ENCODE peak calls at places on chromosomes 4 and X, in seven cellular contexts. One of them, this sample, is unnamed.

GRCh38 chrX:14913241-14913640 is 40.0 kb downstream of the MOSPD2 start:
- DNase-seq in A549: no peak
- DNase-seq in Panc1: no peak
- DNase-seq in mucosa of descending colon: no peak
- DNase-seq in suprapubic skin: no peak
- DNase-seq in heart left ventricle: no peak
- DNase-seq in breast epithelium: peak
- DNase-seq in this sample: no peak

GRCh38 chr4:83691998-83692397 is 156.1 kb downstream of the GPAT3 start:
- DNase-seq in heart left ventricle: no peak
- DNase-seq in mucosa of descending colon: no peak
- DNase-seq in suprapubic skin: no peak
- DNase-seq in Panc1: no peak
- DNase-seq in A549: no peak
- DNase-seq in breast epithelium: no peak
- DNase-seq in this sample: no peak

GRCh38 chr4:55959655-55960054 is 10.9 kb downstream of the CEP135 start:
- DNase-seq in heart left ventricle: no peak
- DNase-seq in mucosa of descending colon: no peak
- DNase-seq in breast epithelium: no peak
- DNase-seq in A549: no peak
- DNase-seq in Panc1: no peak
- DNase-seq in suprapubic skin: no peak
- DNase-seq in this sample: no peak

GRCh38 chr4:120801171-120801758 is 121.3 kb downstream of the PRDM5 start:
- DNase-seq in heart left ventricle: peak
- DNase-seq in A549: no peak
- DNase-seq in Panc1: no peak
- DNase-seq in suprapubic skin: no peak
- DNase-seq in breast epithelium: no peak
- DNase-seq in mucosa of descending colon: no peak
- DNase-seq in this sample: no peak

GRCh38 chrX:39022106-39022505 is 220.8 kb downstream of the MID1IP1 start:
- DNase-seq in breast epithelium: no peak
- DNase-seq in A549: no peak
- DNase-seq in suprapubic skin: no peak
- DNase-seq in mucosa of descending colon: no peak
- DNase-seq in heart left ventricle: no peak
- DNase-seq in Panc1: no peak
- DNase-seq in this sample: no peak

GRCh38 chr4:95243892-95244291 is 304.9 kb downstream of the UNC5C start:
- DNase-seq in mucosa of descending colon: no peak
- DNase-seq in Panc1: no peak
- DNase-seq in suprapubic skin: no peak
- DNase-seq in heart left ventricle: no peak
- DNase-seq in breast epithelium: no peak
- DNase-seq in A549: no peak
- DNase-seq in this sample: no peak

GRCh38 chrX:144681501-144681900 is 565.8 kb upstream of the SPANXN1 start:
- DNase-seq in heart left ventricle: no peak
- DNase-seq in A549: no peak
- DNase-seq in suprapubic skin: no peak
- DNase-seq in Panc1: no peak
- DNase-seq in mucosa of descending colon: no peak
- DNase-seq in breast epithelium: no peak
- DNase-seq in this sample: no peak

GRCh38 chr4:94038195-94038594 is 169.5 kb upstream of the SMARCAD1 start:
- DNase-seq in Panc1: no peak
- DNase-seq in breast epithelium: no peak
- DNase-seq in A549: no peak
- DNase-seq in suprapubic skin: no peak
- DNase-seq in heart left ventricle: no peak
- DNase-seq in mucosa of descending colon: no peak
- DNase-seq in this sample: no peak

GRCh38 chr4:148445071-148445902 is 3.1 kb upstream of the NR3C2 start:
- DNase-seq in heart left ventricle: peak
- DNase-seq in Panc1: no peak
- DNase-seq in breast epithelium: peak
- DNase-seq in A549: no peak
- DNase-seq in mucosa of descending colon: peak
- DNase-seq in suprapubic skin: peak
- DNase-seq in this sample: no peak

GRCh38 chr4:16457944-16458343 is 231.7 kb upstream of the TAPT1 start:
- DNase-seq in A549: no peak
- DNase-seq in heart left ventricle: no peak
- DNase-seq in Panc1: no peak
- DNase-seq in suprapubic skin: no peak
- DNase-seq in mucosa of descending colon: no peak
- DNase-seq in breast epithelium: no peak
- DNase-seq in this sample: no peak

GRCh38 chrX:130295519-130296314 is 27.0 kb upstream of the ZNF280C start:
- DNase-seq in suprapubic skin: no peak
- DNase-seq in Panc1: no peak
- DNase-seq in A549: no peak
- DNase-seq in heart left ventricle: no peak
- DNase-seq in breast epithelium: no peak
- DNase-seq in mucosa of descending colon: no peak
- DNase-seq in this sample: no peak

GRCh38 chr4:52377563-52377962 is 281.5 kb downstream of the USP46 start:
- DNase-seq in Panc1: no peak
- DNase-seq in breast epithelium: no peak
- DNase-seq in heart left ventricle: no peak
- DNase-seq in A549: no peak
- DNase-seq in mucosa of descending colon: no peak
- DNase-seq in suprapubic skin: no peak
- DNase-seq in this sample: no peak

GRCh38 chrX:9681011-9681410 is 84.6 kb downstream of the GPR143 start:
- DNase-seq in breast epithelium: no peak
- DNase-seq in Panc1: no peak
- DNase-seq in heart left ventricle: no peak
- DNase-seq in A549: no peak
- DNase-seq in mucosa of descending colon: no peak
- DNase-seq in suprapubic skin: no peak
- DNase-seq in this sample: no peak

GRCh38 chr4:3255611-3256186 is 6.7 kb downstream of the MSANTD1 start:
- DNase-seq in suprapubic skin: peak
- DNase-seq in Panc1: no peak
- DNase-seq in heart left ventricle: peak
- DNase-seq in mucosa of descending colon: no peak
- DNase-seq in A549: no peak
- DNase-seq in breast epithelium: no peak
- DNase-seq in this sample: no peak

GRCh38 chr4:169152104-169152503 is 118.7 kb downstream of the SH3RF1 start:
- DNase-seq in A549: no peak
- DNase-seq in mucosa of descending colon: no peak
- DNase-seq in Panc1: no peak
- DNase-seq in heart left ventricle: no peak
- DNase-seq in breast epithelium: no peak
- DNase-seq in suprapubic skin: no peak
- DNase-seq in this sample: no peak

GRCh38 chr4:169151671-169152070 is 119.1 kb downstream of the SH3RF1 start:
- DNase-seq in breast epithelium: no peak
- DNase-seq in heart left ventricle: no peak
- DNase-seq in Panc1: no peak
- DNase-seq in A549: no peak
- DNase-seq in mucosa of descending colon: no peak
- DNase-seq in suprapubic skin: no peak
- DNase-seq in this sample: no peak

GRCh38 chr4:169153451-169153850 is 117.3 kb downstream of the SH3RF1 start:
- DNase-seq in heart left ventricle: no peak
- DNase-seq in breast epithelium: no peak
- DNase-seq in suprapubic skin: no peak
- DNase-seq in A549: no peak
- DNase-seq in mucosa of descending colon: no peak
- DNase-seq in Panc1: no peak
- DNase-seq in this sample: no peak

GRCh38 chr4:169150806-169151205 is 120.0 kb downstream of the SH3RF1 start:
- DNase-seq in heart left ventricle: no peak
- DNase-seq in Panc1: no peak
- DNase-seq in suprapubic skin: no peak
- DNase-seq in breast epithelium: no peak
- DNase-seq in mucosa of descending colon: no peak
- DNase-seq in A549: no peak
- DNase-seq in this sample: no peak

DNA sequence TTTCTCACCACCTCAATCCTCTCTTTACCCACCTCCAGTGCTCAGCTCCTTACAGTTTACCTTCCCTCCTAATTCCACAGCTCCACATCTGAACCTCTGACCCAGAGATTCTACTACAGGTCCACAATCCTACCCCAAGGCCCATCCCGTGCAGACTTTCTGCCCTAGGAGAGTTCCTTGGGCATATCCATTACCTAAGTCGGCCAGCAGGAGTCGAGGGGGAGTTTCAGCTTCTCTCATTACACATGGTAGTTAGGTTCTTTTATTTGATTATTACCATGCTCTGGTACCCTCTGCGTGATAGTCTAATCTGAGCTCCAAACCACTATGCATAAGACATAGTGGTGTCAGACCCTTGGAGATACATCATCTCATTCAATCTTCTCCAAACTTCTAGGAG is 117.9 kb downstream of the SH3RF1 start:
- DNase-seq in mucosa of descending colon: no peak
- DNase-seq in suprapubic skin: no peak
- DNase-seq in breast epithelium: no peak
- DNase-seq in heart left ventricle: no peak
- DNase-seq in A549: no peak
- DNase-seq in Panc1: no peak
- DNase-seq in this sample: no peak
- TF ChIP-seq CTCF in mucosa of descending colon: no peak
- TF ChIP-seq CTCF in suprapubic skin: no peak
- TF ChIP-seq CTCF in breast epithelium: no peak
- TF ChIP-seq CTCF in heart left ventricle: no peak
- TF ChIP-seq CTCF in A549: no peak
- TF ChIP-seq CTCF in Panc1: peak
- TF ChIP-seq CTCF in this sample: no peak

GRCh38 chrX:12505127-12505526 is 286.1 kb upstream of the PRPS2 start:
- DNase-seq in Panc1: no peak
- DNase-seq in heart left ventricle: no peak
- DNase-seq in breast epithelium: no peak
- DNase-seq in mucosa of descending colon: no peak
- DNase-seq in suprapubic skin: no peak
- DNase-seq in A549: no peak
- DNase-seq in this sample: no peak
- TF ChIP-seq CTCF in Panc1: no peak
- TF ChIP-seq CTCF in heart left ventricle: no peak
- TF ChIP-seq CTCF in breast epithelium: no peak
- TF ChIP-seq CTCF in mucosa of descending colon: no peak
- TF ChIP-seq CTCF in suprapubic skin: no peak
- TF ChIP-seq CTCF in A549: no peak
- TF ChIP-seq CTCF in this sample: no peak

DNA sequence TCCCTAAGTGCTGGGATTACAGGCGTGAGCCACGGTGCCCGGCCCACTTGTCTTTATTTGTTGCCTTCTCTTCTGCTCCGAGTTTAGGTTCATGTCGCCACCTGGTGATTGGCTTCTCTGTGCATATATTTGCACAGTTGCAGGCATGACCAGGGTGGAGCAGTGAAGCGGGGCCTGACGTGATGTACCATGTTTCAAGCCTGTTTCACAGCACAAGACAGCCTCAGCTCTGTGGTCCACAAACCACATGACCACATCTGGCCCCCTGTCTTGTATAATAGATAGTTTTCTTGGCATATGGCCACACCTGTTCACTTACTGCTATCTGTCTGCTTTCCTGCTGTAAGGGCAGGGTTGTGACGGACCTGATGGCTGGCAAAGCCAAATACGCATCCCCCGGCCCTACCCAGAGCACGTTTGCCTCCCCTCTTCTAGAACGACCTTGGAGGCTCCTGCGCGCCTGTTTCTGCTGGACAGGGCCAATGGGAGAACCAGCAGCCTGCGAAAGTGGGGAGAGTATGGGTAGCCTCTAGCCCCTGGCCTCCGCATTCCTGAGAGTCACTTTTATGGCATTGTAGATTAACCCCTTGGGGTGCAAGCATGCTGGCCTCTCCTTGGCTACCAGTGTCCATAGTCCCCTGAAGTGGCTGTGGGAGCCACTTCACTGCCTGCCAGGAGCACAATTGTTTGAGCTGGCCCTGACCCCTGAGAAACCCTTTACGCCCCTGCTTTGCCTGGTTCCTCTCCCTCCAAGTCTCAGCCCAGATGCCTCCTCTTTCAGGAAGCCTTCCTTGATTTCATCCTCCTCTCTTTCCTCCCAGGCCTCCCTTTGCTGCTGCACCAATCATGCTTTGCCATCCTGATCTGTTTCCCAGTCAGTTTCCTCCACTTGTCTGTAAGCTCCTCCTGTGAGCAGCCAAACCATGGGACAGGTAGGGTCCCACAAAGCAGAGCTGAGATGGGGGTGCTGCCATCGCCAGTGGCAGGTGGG is 6.0 kb upstream of the SH3TC1 start:
- DNase-seq in suprapubic skin: no peak
- DNase-seq in heart left ventricle: peak
- DNase-seq in Panc1: peak
- DNase-seq in A549: peak
- DNase-seq in mucosa of descending colon: no peak
- DNase-seq in breast epithelium: no peak
- DNase-seq in this sample: no peak
- TF ChIP-seq CTCF in suprapubic skin: peak
- TF ChIP-seq CTCF in heart left ventricle: peak
- TF ChIP-seq CTCF in Panc1: no peak
- TF ChIP-seq CTCF in A549: peak
- TF ChIP-seq CTCF in mucosa of descending colon: no peak
- TF ChIP-seq CTCF in breast epithelium: no peak
- TF ChIP-seq CTCF in this sample: peak

GRCh38 chr4:139619644-139620043 is 46.0 kb upstream of the MGST2 start:
- DNase-seq in mucosa of descending colon: no peak
- DNase-seq in A549: peak
- DNase-seq in breast epithelium: no peak
- DNase-seq in heart left ventricle: no peak
- DNase-seq in Panc1: no peak
- DNase-seq in suprapubic skin: no peak
- DNase-seq in this sample: no peak

GRCh38 chr4:139622856-139623255 is 42.8 kb upstream of the MGST2 start:
- DNase-seq in heart left ventricle: no peak
- DNase-seq in suprapubic skin: no peak
- DNase-seq in mucosa of descending colon: no peak
- DNase-seq in A549: no peak
- DNase-seq in breast epithelium: no peak
- DNase-seq in Panc1: no peak
- DNase-seq in this sample: no peak

DNA sequence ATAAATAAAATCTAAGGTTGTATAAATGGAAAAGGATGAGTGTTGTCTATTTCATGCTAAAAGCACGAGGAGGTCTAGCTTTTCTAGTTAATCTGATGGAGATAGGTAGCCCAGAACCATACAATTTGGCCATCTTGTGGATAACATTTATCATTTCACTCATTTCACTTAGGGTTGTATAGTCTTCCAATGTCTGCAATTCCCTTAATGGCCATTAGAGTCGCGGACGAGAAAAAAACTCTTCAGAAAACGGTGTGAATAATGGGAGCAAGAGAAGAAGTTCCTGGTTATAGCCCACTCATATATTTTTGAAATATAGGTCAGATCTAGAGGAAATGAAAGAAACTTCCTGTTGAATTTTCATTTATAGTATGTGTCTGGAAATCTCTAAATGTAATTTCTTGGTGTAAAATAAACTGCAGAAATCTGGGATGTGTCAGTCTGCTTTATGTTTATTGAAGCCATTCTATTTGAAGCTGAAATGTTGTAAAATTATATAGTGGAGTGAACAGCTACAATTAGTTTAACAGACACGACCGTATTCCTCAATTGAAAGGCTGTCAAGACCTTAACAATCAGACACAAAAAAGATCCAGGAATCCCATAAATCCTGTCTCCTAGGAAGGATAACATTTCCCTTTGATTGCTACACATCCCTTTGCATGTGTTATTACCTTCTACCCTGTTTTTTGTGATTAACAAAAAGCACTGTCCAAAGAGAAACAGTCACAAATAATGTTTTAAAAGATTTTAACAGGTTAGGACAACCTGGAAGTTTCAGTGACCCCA is 47.7 kb upstream of the MGST2 start:
- DNase-seq in heart left ventricle: no peak
- DNase-seq in A549: peak
- DNase-seq in breast epithelium: no peak
- DNase-seq in Panc1: no peak
- DNase-seq in mucosa of descending colon: no peak
- DNase-seq in suprapubic skin: no peak
- DNase-seq in this sample: no peak
- TF ChIP-seq CTCF in heart left ventricle: peak
- TF ChIP-seq CTCF in A549: peak
- TF ChIP-seq CTCF in breast epithelium: peak
- TF ChIP-seq CTCF in Panc1: peak
- TF ChIP-seq CTCF in mucosa of descending colon: no peak
- TF ChIP-seq CTCF in suprapubic skin: peak
- TF ChIP-seq CTCF in this sample: no peak

This sample was measured in LNCaP clone FGC.